ENCODE peak calls at places on chromosome 20, in ten cellular contexts. One of them, this sample, is unnamed.

GRCh38 chr20:50737352-50737751 is 6.0 kb downstream of the PARD6B start:
- DNase-seq in esophagus squamous epithelium: no peak
- DNase-seq in effector CD4-positive, alpha-beta T cell: no peak
- DNase-seq in upper lobe of right lung: no peak
- DNase-seq in T follicular helper cell: no peak
- DNase-seq in effector memory CD4-positive, alpha-beta T cell: no peak
- DNase-seq in nephron progenitor cell: no peak
- DNase-seq in Ammon's horn: no peak
- DNase-seq in CD4-positive, CD25-positive, alpha-beta regulatory T cell: no peak
- DNase-seq in endodermal cell: peak; percentile 78
- DNase-seq in this sample: no peak

GRCh38 chr20:49149281-49150045 is 38.7 kb downstream of the STAU1 start:
- DNase-seq in esophagus squamous epithelium: no peak
- DNase-seq in effector CD4-positive, alpha-beta T cell: no peak
- DNase-seq in upper lobe of right lung: no peak
- DNase-seq in T follicular helper cell: no peak
- DNase-seq in effector memory CD4-positive, alpha-beta T cell: no peak
- DNase-seq in nephron progenitor cell: no peak
- DNase-seq in Ammon's horn: no peak
- DNase-seq in CD4-positive, CD25-positive, alpha-beta regulatory T cell: no peak
- DNase-seq in endodermal cell: no peak
- DNase-seq in this sample: no peak

GRCh38 chr20:58702161-58702510 is 9.5 kb downstream of the NPEPL1 start:
- DNase-seq in esophagus squamous epithelium: no peak
- DNase-seq in effector CD4-positive, alpha-beta T cell: no peak
- DNase-seq in upper lobe of right lung: no peak
- DNase-seq in T follicular helper cell: no peak
- DNase-seq in effector memory CD4-positive, alpha-beta T cell: no peak
- DNase-seq in nephron progenitor cell: no peak
- DNase-seq in Ammon's horn: no peak
- DNase-seq in CD4-positive, CD25-positive, alpha-beta regulatory T cell: no peak
- DNase-seq in endodermal cell: no peak
- DNase-seq in this sample: no peak

GRCh38 chr20:44618318-44618731 is 33.2 kb downstream of the ADA start:
- DNase-seq in esophagus squamous epithelium: no peak
- DNase-seq in effector CD4-positive, alpha-beta T cell: no peak
- DNase-seq in upper lobe of right lung: peak; percentile 66
- DNase-seq in T follicular helper cell: no peak
- DNase-seq in effector memory CD4-positive, alpha-beta T cell: peak; percentile 3
- DNase-seq in nephron progenitor cell: no peak
- DNase-seq in Ammon's horn: no peak
- DNase-seq in CD4-positive, CD25-positive, alpha-beta regulatory T cell: peak; percentile 42
- DNase-seq in endodermal cell: no peak
- DNase-seq in this sample: no peak

GRCh38 chr20:35953411-35954199 is 697 bp downstream of the SCAND1 start:
- DNase-seq in esophagus squamous epithelium: no peak
- DNase-seq in effector CD4-positive, alpha-beta T cell: peak; percentile 58
- DNase-seq in upper lobe of right lung: peak; percentile 82
- DNase-seq in T follicular helper cell: peak; percentile 56
- DNase-seq in effector memory CD4-positive, alpha-beta T cell: peak; percentile 68
- DNase-seq in nephron progenitor cell: peak; percentile 64
- DNase-seq in Ammon's horn: no peak
- DNase-seq in CD4-positive, CD25-positive, alpha-beta regulatory T cell: peak; percentile 85
- DNase-seq in endodermal cell: peak; percentile 77
- DNase-seq in this sample: peak; percentile 27

GRCh38 chr20:49303211-49303610 is 25.4 kb upstream of the ZNFX1 start:
- DNase-seq in esophagus squamous epithelium: no peak
- DNase-seq in effector CD4-positive, alpha-beta T cell: no peak
- DNase-seq in upper lobe of right lung: no peak
- DNase-seq in T follicular helper cell: no peak
- DNase-seq in effector memory CD4-positive, alpha-beta T cell: no peak
- DNase-seq in nephron progenitor cell: no peak
- DNase-seq in Ammon's horn: no peak
- DNase-seq in CD4-positive, CD25-positive, alpha-beta regulatory T cell: no peak
- DNase-seq in endodermal cell: no peak
- DNase-seq in this sample: no peak

GRCh38 chr20:58045579-58045978 is 182.9 kb downstream of the ANKRD60 start:
- DNase-seq in esophagus squamous epithelium: no peak
- DNase-seq in effector CD4-positive, alpha-beta T cell: no peak
- DNase-seq in upper lobe of right lung: no peak
- DNase-seq in T follicular helper cell: no peak
- DNase-seq in effector memory CD4-positive, alpha-beta T cell: no peak
- DNase-seq in nephron progenitor cell: no peak
- DNase-seq in Ammon's horn: no peak
- DNase-seq in CD4-positive, CD25-positive, alpha-beta regulatory T cell: no peak
- DNase-seq in endodermal cell: no peak
- DNase-seq in this sample: no peak

GRCh38 chr20:15945301-15945700 is 627.9 kb downstream of the KIF16B start:
- DNase-seq in esophagus squamous epithelium: no peak
- DNase-seq in effector CD4-positive, alpha-beta T cell: no peak
- DNase-seq in upper lobe of right lung: no peak
- DNase-seq in T follicular helper cell: no peak
- DNase-seq in effector memory CD4-positive, alpha-beta T cell: no peak
- DNase-seq in nephron progenitor cell: no peak
- DNase-seq in Ammon's horn: no peak
- DNase-seq in CD4-positive, CD25-positive, alpha-beta regulatory T cell: no peak
- DNase-seq in endodermal cell: no peak
- DNase-seq in this sample: no peak

GRCh38 chr20:62350629-62351422 is 16.3 kb downstream of the LAMA5 start:
- DNase-seq in esophagus squamous epithelium: no peak
- DNase-seq in effector CD4-positive, alpha-beta T cell: no peak
- DNase-seq in upper lobe of right lung: no peak
- DNase-seq in T follicular helper cell: no peak
- DNase-seq in effector memory CD4-positive, alpha-beta T cell: no peak
- DNase-seq in nephron progenitor cell: no peak
- DNase-seq in Ammon's horn: no peak
- DNase-seq in CD4-positive, CD25-positive, alpha-beta regulatory T cell: no peak
- DNase-seq in endodermal cell: no peak
- DNase-seq in this sample: no peak

GRCh38 chr20:18907353-18907752 is 93.8 kb downstream of the SCP2D1 start:
- DNase-seq in esophagus squamous epithelium: no peak
- DNase-seq in effector CD4-positive, alpha-beta T cell: no peak
- DNase-seq in upper lobe of right lung: no peak
- DNase-seq in T follicular helper cell: no peak
- DNase-seq in effector memory CD4-positive, alpha-beta T cell: no peak
- DNase-seq in nephron progenitor cell: no peak
- DNase-seq in Ammon's horn: no peak
- DNase-seq in CD4-positive, CD25-positive, alpha-beta regulatory T cell: no peak
- DNase-seq in endodermal cell: no peak
- DNase-seq in this sample: no peak

GRCh38 chr20:13771853-13772453 is 12.8 kb downstream of the ESF1 start:
- DNase-seq in esophagus squamous epithelium: no peak
- DNase-seq in effector CD4-positive, alpha-beta T cell: no peak
- DNase-seq in upper lobe of right lung: no peak
- DNase-seq in T follicular helper cell: no peak
- DNase-seq in effector memory CD4-positive, alpha-beta T cell: no peak
- DNase-seq in nephron progenitor cell: no peak
- DNase-seq in Ammon's horn: no peak
- DNase-seq in CD4-positive, CD25-positive, alpha-beta regulatory T cell: peak; percentile 33
- DNase-seq in endodermal cell: no peak
- DNase-seq in this sample: no peak

GRCh38 chr20:3106658-3107463 is 22.3 kb upstream of the AVP start:
- DNase-seq in esophagus squamous epithelium: no peak
- DNase-seq in effector CD4-positive, alpha-beta T cell: no peak
- DNase-seq in upper lobe of right lung: no peak
- DNase-seq in T follicular helper cell: no peak
- DNase-seq in effector memory CD4-positive, alpha-beta T cell: no peak
- DNase-seq in nephron progenitor cell: no peak
- DNase-seq in Ammon's horn: no peak
- DNase-seq in CD4-positive, CD25-positive, alpha-beta regulatory T cell: no peak
- DNase-seq in endodermal cell: peak; percentile 61
- DNase-seq in this sample: no peak

GRCh38 chr20:42516692-42517091 is 673.0 kb downstream of the PTPRT start:
- DNase-seq in esophagus squamous epithelium: no peak
- DNase-seq in effector CD4-positive, alpha-beta T cell: no peak
- DNase-seq in upper lobe of right lung: no peak
- DNase-seq in T follicular helper cell: no peak
- DNase-seq in effector memory CD4-positive, alpha-beta T cell: no peak
- DNase-seq in nephron progenitor cell: no peak
- DNase-seq in Ammon's horn: no peak
- DNase-seq in CD4-positive, CD25-positive, alpha-beta regulatory T cell: no peak
- DNase-seq in endodermal cell: no peak
- DNase-seq in this sample: no peak

GRCh38 chr20:40488401-40488800 is 200.6 kb downstream of the MAFB start:
- DNase-seq in esophagus squamous epithelium: no peak
- DNase-seq in effector CD4-positive, alpha-beta T cell: no peak
- DNase-seq in upper lobe of right lung: no peak
- DNase-seq in T follicular helper cell: no peak
- DNase-seq in effector memory CD4-positive, alpha-beta T cell: no peak
- DNase-seq in nephron progenitor cell: no peak
- DNase-seq in Ammon's horn: no peak
- DNase-seq in CD4-positive, CD25-positive, alpha-beta regulatory T cell: no peak
- DNase-seq in endodermal cell: no peak
- DNase-seq in this sample: no peak

GRCh38 chr20:10619427-10619826 is 54.4 kb downstream of the JAG1 start:
- DNase-seq in esophagus squamous epithelium: no peak
- DNase-seq in effector CD4-positive, alpha-beta T cell: no peak
- DNase-seq in upper lobe of right lung: no peak
- DNase-seq in T follicular helper cell: no peak
- DNase-seq in effector memory CD4-positive, alpha-beta T cell: no peak
- DNase-seq in nephron progenitor cell: no peak
- DNase-seq in Ammon's horn: no peak
- DNase-seq in CD4-positive, CD25-positive, alpha-beta regulatory T cell: no peak
- DNase-seq in endodermal cell: no peak
- DNase-seq in this sample: peak; percentile 28

GRCh38 chr20:3741846-3742458 is 9.5 kb downstream of the HSPA12B start:
- DNase-seq in esophagus squamous epithelium: no peak
- DNase-seq in effector CD4-positive, alpha-beta T cell: no peak
- DNase-seq in upper lobe of right lung: no peak
- DNase-seq in T follicular helper cell: no peak
- DNase-seq in effector memory CD4-positive, alpha-beta T cell: no peak
- DNase-seq in nephron progenitor cell: no peak
- DNase-seq in Ammon's horn: no peak
- DNase-seq in CD4-positive, CD25-positive, alpha-beta regulatory T cell: no peak
- DNase-seq in endodermal cell: peak; percentile 58
- DNase-seq in this sample: no peak

GRCh38 chr20:11626551-11626950 is 291.1 kb upstream of the BTBD3 start:
- DNase-seq in esophagus squamous epithelium: no peak
- DNase-seq in effector CD4-positive, alpha-beta T cell: no peak
- DNase-seq in upper lobe of right lung: no peak
- DNase-seq in T follicular helper cell: no peak
- DNase-seq in effector memory CD4-positive, alpha-beta T cell: no peak
- DNase-seq in nephron progenitor cell: no peak
- DNase-seq in Ammon's horn: no peak
- DNase-seq in CD4-positive, CD25-positive, alpha-beta regulatory T cell: no peak
- DNase-seq in endodermal cell: no peak
- DNase-seq in this sample: no peak